ENCODE peak calls at places on chromosomes 12 and 14, in eight cellular contexts. One of them, this sample, is unnamed.

GRCh38 chr14:94977016-94977415 is 180.3 kb downstream of the DICER1 start:
- DNase-seq in stimulated activated CD4-positive, alpha-beta T cell treated with anti-CD3 and anti-CD28 coated beads, Interleukin-1b, Interleukin-23, amount 100 ng/mL, for 1 hour: no peak
- DNase-seq in NCI-H1092: no peak
- DNase-seq in nephron progenitor cell: no peak
- DNase-seq in lung: no peak
- DNase-seq in mesenteric fat pad: no peak
- DNase-seq in NAMALWA: no peak
- DNase-seq in Karpas-422: no peak
- DNase-seq in this sample: no peak

GRCh38 chr14:69643430-69644200 is 32.2 kb downstream of the SUSD6 start:
- DNase-seq in stimulated activated CD4-positive, alpha-beta T cell treated with anti-CD3 and anti-CD28 coated beads, Interleukin-1b, Interleukin-23, amount 100 ng/mL, for 1 hour: peak; percentile 52
- DNase-seq in NCI-H1092: peak; percentile 93
- DNase-seq in nephron progenitor cell: no peak
- DNase-seq in lung: peak; percentile 74
- DNase-seq in mesenteric fat pad: no peak
- DNase-seq in NAMALWA: no peak
- DNase-seq in Karpas-422: no peak
- DNase-seq in this sample: no peak

GRCh38 chr12:105319691-105320209 is 10.7 kb upstream of the C12orf75 start:
- DNase-seq in stimulated activated CD4-positive, alpha-beta T cell treated with anti-CD3 and anti-CD28 coated beads, Interleukin-1b, Interleukin-23, amount 100 ng/mL, for 1 hour: no peak
- DNase-seq in NCI-H1092: no peak
- DNase-seq in nephron progenitor cell: no peak
- DNase-seq in lung: no peak
- DNase-seq in mesenteric fat pad: no peak
- DNase-seq in NAMALWA: no peak
- DNase-seq in Karpas-422: peak; percentile 81
- DNase-seq in this sample: no peak

GRCh38 chr14:51219473-51220448 is 20.3 kb upstream of the TMX1 start:
- DNase-seq in stimulated activated CD4-positive, alpha-beta T cell treated with anti-CD3 and anti-CD28 coated beads, Interleukin-1b, Interleukin-23, amount 100 ng/mL, for 1 hour: no peak
- DNase-seq in NCI-H1092: no peak
- DNase-seq in nephron progenitor cell: no peak
- DNase-seq in lung: no peak
- DNase-seq in mesenteric fat pad: no peak
- DNase-seq in NAMALWA: peak; percentile 18
- DNase-seq in Karpas-422: peak; percentile 70
- DNase-seq in this sample: no peak

GRCh38 chr12:64990991-64991570 is 130.0 kb downstream of the WIF1 start:
- DNase-seq in stimulated activated CD4-positive, alpha-beta T cell treated with anti-CD3 and anti-CD28 coated beads, Interleukin-1b, Interleukin-23, amount 100 ng/mL, for 1 hour: no peak
- DNase-seq in NCI-H1092: no peak
- DNase-seq in nephron progenitor cell: no peak
- DNase-seq in lung: no peak
- DNase-seq in mesenteric fat pad: no peak
- DNase-seq in NAMALWA: no peak
- DNase-seq in Karpas-422: peak; percentile 16
- DNase-seq in this sample: no peak

GRCh38 chr14:50038398-50039119 is 77.8 kb downstream of the VCPKMT start:
- DNase-seq in stimulated activated CD4-positive, alpha-beta T cell treated with anti-CD3 and anti-CD28 coated beads, Interleukin-1b, Interleukin-23, amount 100 ng/mL, for 1 hour: no peak
- DNase-seq in NCI-H1092: no peak
- DNase-seq in nephron progenitor cell: no peak
- DNase-seq in lung: peak; percentile 42
- DNase-seq in mesenteric fat pad: no peak
- DNase-seq in NAMALWA: no peak
- DNase-seq in Karpas-422: no peak
- DNase-seq in this sample: no peak

GRCh38 chr12:119715268-119715620 is 47.3 kb downstream of the PRKAB1 start:
- DNase-seq in stimulated activated CD4-positive, alpha-beta T cell treated with anti-CD3 and anti-CD28 coated beads, Interleukin-1b, Interleukin-23, amount 100 ng/mL, for 1 hour: no peak
- DNase-seq in NCI-H1092: no peak
- DNase-seq in nephron progenitor cell: no peak
- DNase-seq in lung: no peak
- DNase-seq in mesenteric fat pad: no peak
- DNase-seq in NAMALWA: no peak
- DNase-seq in Karpas-422: no peak
- DNase-seq in this sample: no peak

GRCh38 chr14:76904740-76905569 is 78.7 kb downstream of the LRRC74A start:
- DNase-seq in stimulated activated CD4-positive, alpha-beta T cell treated with anti-CD3 and anti-CD28 coated beads, Interleukin-1b, Interleukin-23, amount 100 ng/mL, for 1 hour: peak; percentile 59
- DNase-seq in NCI-H1092: no peak
- DNase-seq in nephron progenitor cell: no peak
- DNase-seq in lung: peak; percentile 67
- DNase-seq in mesenteric fat pad: no peak
- DNase-seq in NAMALWA: peak; percentile 93
- DNase-seq in Karpas-422: peak; percentile 98
- DNase-seq in this sample: peak; percentile 70

GRCh38 chr14:36660736-36661505 is 739 bp upstream of the PAX9 start:
- DNase-seq in stimulated activated CD4-positive, alpha-beta T cell treated with anti-CD3 and anti-CD28 coated beads, Interleukin-1b, Interleukin-23, amount 100 ng/mL, for 1 hour: no peak
- DNase-seq in NCI-H1092: peak; percentile 45
- DNase-seq in nephron progenitor cell: peak; percentile 31
- DNase-seq in lung: no peak
- DNase-seq in mesenteric fat pad: no peak
- DNase-seq in NAMALWA: no peak
- DNase-seq in Karpas-422: no peak
- DNase-seq in this sample: no peak

GRCh38 chr12:17076335-17076734 is 470.4 kb upstream of the LMO3 start:
- DNase-seq in stimulated activated CD4-positive, alpha-beta T cell treated with anti-CD3 and anti-CD28 coated beads, Interleukin-1b, Interleukin-23, amount 100 ng/mL, for 1 hour: no peak
- DNase-seq in NCI-H1092: peak; percentile 56
- DNase-seq in nephron progenitor cell: no peak
- DNase-seq in lung: no peak
- DNase-seq in mesenteric fat pad: no peak
- DNase-seq in NAMALWA: no peak
- DNase-seq in Karpas-422: no peak
- DNase-seq in this sample: no peak

GRCh38 chr14:100416921-100417451 is 93.8 kb downstream of the SLC25A47 start:
- DNase-seq in stimulated activated CD4-positive, alpha-beta T cell treated with anti-CD3 and anti-CD28 coated beads, Interleukin-1b, Interleukin-23, amount 100 ng/mL, for 1 hour: no peak
- DNase-seq in NCI-H1092: no peak
- DNase-seq in nephron progenitor cell: no peak
- DNase-seq in lung: no peak
- DNase-seq in mesenteric fat pad: peak; percentile 86
- DNase-seq in NAMALWA: no peak
- DNase-seq in Karpas-422: no peak
- DNase-seq in this sample: no peak

GRCh38 chr14:76810953-76811400 is 1.7 kb downstream of the ANGEL1 start:
- DNase-seq in stimulated activated CD4-positive, alpha-beta T cell treated with anti-CD3 and anti-CD28 coated beads, Interleukin-1b, Interleukin-23, amount 100 ng/mL, for 1 hour: no peak
- DNase-seq in NCI-H1092: no peak
- DNase-seq in nephron progenitor cell: no peak
- DNase-seq in lung: no peak
- DNase-seq in mesenteric fat pad: no peak
- DNase-seq in NAMALWA: peak; percentile 66
- DNase-seq in Karpas-422: peak; percentile 75
- DNase-seq in this sample: no peak

GRCh38 chr12:95615735-95616134 is 64.5 kb upstream of the USP44 start:
- DNase-seq in stimulated activated CD4-positive, alpha-beta T cell treated with anti-CD3 and anti-CD28 coated beads, Interleukin-1b, Interleukin-23, amount 100 ng/mL, for 1 hour: no peak
- DNase-seq in NCI-H1092: no peak
- DNase-seq in nephron progenitor cell: no peak
- DNase-seq in lung: no peak
- DNase-seq in mesenteric fat pad: no peak
- DNase-seq in NAMALWA: no peak
- DNase-seq in Karpas-422: no peak
- DNase-seq in this sample: no peak

GRCh38 chr12:47277972-47278448 is 198.3 kb upstream of the AMIGO2 start:
- DNase-seq in stimulated activated CD4-positive, alpha-beta T cell treated with anti-CD3 and anti-CD28 coated beads, Interleukin-1b, Interleukin-23, amount 100 ng/mL, for 1 hour: no peak
- DNase-seq in NCI-H1092: no peak
- DNase-seq in nephron progenitor cell: no peak
- DNase-seq in lung: no peak
- DNase-seq in mesenteric fat pad: no peak
- DNase-seq in NAMALWA: no peak
- DNase-seq in Karpas-422: no peak
- DNase-seq in this sample: no peak

GRCh38 chr12:127293507-127294310 is 973.3 kb upstream of the TMEM132C start:
- DNase-seq in stimulated activated CD4-positive, alpha-beta T cell treated with anti-CD3 and anti-CD28 coated beads, Interleukin-1b, Interleukin-23, amount 100 ng/mL, for 1 hour: peak; percentile 16
- DNase-seq in NCI-H1092: peak; percentile 12
- DNase-seq in nephron progenitor cell: peak; percentile 76
- DNase-seq in lung: peak; percentile 42
- DNase-seq in mesenteric fat pad: peak; percentile 78
- DNase-seq in NAMALWA: peak; percentile 61
- DNase-seq in Karpas-422: peak; percentile 81
- DNase-seq in this sample: no peak

GRCh38 chr14:104724981-104725771 is 1.1 kb downstream of the ADSS1 start:
- DNase-seq in stimulated activated CD4-positive, alpha-beta T cell treated with anti-CD3 and anti-CD28 coated beads, Interleukin-1b, Interleukin-23, amount 100 ng/mL, for 1 hour: no peak
- DNase-seq in NCI-H1092: no peak
- DNase-seq in nephron progenitor cell: peak; percentile 63
- DNase-seq in lung: no peak
- DNase-seq in mesenteric fat pad: no peak
- DNase-seq in NAMALWA: no peak
- DNase-seq in Karpas-422: peak; percentile 65
- DNase-seq in this sample: no peak

GRCh38 chr12:124713436-124714082 is 146.1 kb upstream of the NCOR2 start:
- DNase-seq in stimulated activated CD4-positive, alpha-beta T cell treated with anti-CD3 and anti-CD28 coated beads, Interleukin-1b, Interleukin-23, amount 100 ng/mL, for 1 hour: peak; percentile 28
- DNase-seq in NCI-H1092: no peak
- DNase-seq in nephron progenitor cell: no peak
- DNase-seq in lung: peak; percentile 47
- DNase-seq in mesenteric fat pad: no peak
- DNase-seq in NAMALWA: peak; percentile 30
- DNase-seq in Karpas-422: peak; percentile 54
- DNase-seq in this sample: no peak

GRCh38 chr12:20264608-20265114 is 103.7 kb upstream of the PDE3A start:
- DNase-seq in stimulated activated CD4-positive, alpha-beta T cell treated with anti-CD3 and anti-CD28 coated beads, Interleukin-1b, Interleukin-23, amount 100 ng/mL, for 1 hour: no peak
- DNase-seq in NCI-H1092: no peak
- DNase-seq in nephron progenitor cell: no peak
- DNase-seq in lung: no peak
- DNase-seq in mesenteric fat pad: no peak
- DNase-seq in NAMALWA: no peak
- DNase-seq in Karpas-422: no peak
- DNase-seq in this sample: no peak

GRCh38 chr14:68199465-68200145 is 380.0 kb downstream of the RAD51B start:
- DNase-seq in stimulated activated CD4-positive, alpha-beta T cell treated with anti-CD3 and anti-CD28 coated beads, Interleukin-1b, Interleukin-23, amount 100 ng/mL, for 1 hour: no peak
- DNase-seq in NCI-H1092: no peak
- DNase-seq in nephron progenitor cell: peak; percentile 16
- DNase-seq in lung: no peak
- DNase-seq in mesenteric fat pad: no peak
- DNase-seq in NAMALWA: no peak
- DNase-seq in Karpas-422: no peak
- DNase-seq in this sample: no peak

GRCh38 chr12:113267621-113268020 is 46.4 kb downstream of the TPCN1 start:
- DNase-seq in stimulated activated CD4-positive, alpha-beta T cell treated with anti-CD3 and anti-CD28 coated beads, Interleukin-1b, Interleukin-23, amount 100 ng/mL, for 1 hour: no peak
- DNase-seq in NCI-H1092: no peak
- DNase-seq in nephron progenitor cell: no peak
- DNase-seq in lung: no peak
- DNase-seq in mesenteric fat pad: no peak
- DNase-seq in NAMALWA: no peak
- DNase-seq in Karpas-422: no peak
- DNase-seq in this sample: no peak

GRCh38 chr12:50041461-50041860 is 15.9 kb upstream of the ASIC1 start:
- DNase-seq in stimulated activated CD4-positive, alpha-beta T cell treated with anti-CD3 and anti-CD28 coated beads, Interleukin-1b, Interleukin-23, amount 100 ng/mL, for 1 hour: no peak
- DNase-seq in NCI-H1092: no peak
- DNase-seq in nephron progenitor cell: no peak
- DNase-seq in lung: no peak
- DNase-seq in mesenteric fat pad: no peak
- DNase-seq in NAMALWA: no peak
- DNase-seq in Karpas-422: no peak
- DNase-seq in this sample: no peak

GRCh38 chr14:66401447-66402095 is 84.6 kb upstream of the CCDC196 start:
- DNase-seq in stimulated activated CD4-positive, alpha-beta T cell treated with anti-CD3 and anti-CD28 coated beads, Interleukin-1b, Interleukin-23, amount 100 ng/mL, for 1 hour: no peak
- DNase-seq in NCI-H1092: no peak
- DNase-seq in nephron progenitor cell: no peak
- DNase-seq in lung: no peak
- DNase-seq in mesenteric fat pad: no peak
- DNase-seq in NAMALWA: no peak
- DNase-seq in Karpas-422: no peak
- DNase-seq in this sample: no peak

GRCh38 chr12:95607642-95608041 is 56.4 kb upstream of the USP44 start:
- DNase-seq in stimulated activated CD4-positive, alpha-beta T cell treated with anti-CD3 and anti-CD28 coated beads, Interleukin-1b, Interleukin-23, amount 100 ng/mL, for 1 hour: no peak
- DNase-seq in NCI-H1092: peak; percentile 67
- DNase-seq in nephron progenitor cell: no peak
- DNase-seq in lung: no peak
- DNase-seq in mesenteric fat pad: no peak
- DNase-seq in NAMALWA: no peak
- DNase-seq in Karpas-422: no peak
- DNase-seq in this sample: no peak

GRCh38 chr12:125889742-125890141 is 824.5 kb downstream of the AACS start:
- DNase-seq in stimulated activated CD4-positive, alpha-beta T cell treated with anti-CD3 and anti-CD28 coated beads, Interleukin-1b, Interleukin-23, amount 100 ng/mL, for 1 hour: no peak
- DNase-seq in NCI-H1092: no peak
- DNase-seq in nephron progenitor cell: no peak
- DNase-seq in lung: no peak
- DNase-seq in mesenteric fat pad: no peak
- DNase-seq in NAMALWA: no peak
- DNase-seq in Karpas-422: no peak
- DNase-seq in this sample: no peak

GRCh38 chr14:54564799-54565235 is 2.1 kb upstream of the SAMD4A start:
- DNase-seq in stimulated activated CD4-positive, alpha-beta T cell treated with anti-CD3 and anti-CD28 coated beads, Interleukin-1b, Interleukin-23, amount 100 ng/mL, for 1 hour: no peak
- DNase-seq in NCI-H1092: no peak
- DNase-seq in nephron progenitor cell: no peak
- DNase-seq in lung: no peak
- DNase-seq in mesenteric fat pad: no peak
- DNase-seq in NAMALWA: peak; percentile 25
- DNase-seq in Karpas-422: no peak
- DNase-seq in this sample: no peak

GRCh38 chr12:28507867-28508266 is 317.6 kb downstream of the CCDC91 start:
- DNase-seq in stimulated activated CD4-positive, alpha-beta T cell treated with anti-CD3 and anti-CD28 coated beads, Interleukin-1b, Interleukin-23, amount 100 ng/mL, for 1 hour: no peak
- DNase-seq in NCI-H1092: no peak
- DNase-seq in nephron progenitor cell: no peak
- DNase-seq in lung: no peak
- DNase-seq in mesenteric fat pad: no peak
- DNase-seq in NAMALWA: no peak
- DNase-seq in Karpas-422: no peak
- DNase-seq in this sample: no peak

GRCh38 chr12:131642101-131642540 is 68.8 kb upstream of the SFSWAP start:
- DNase-seq in stimulated activated CD4-positive, alpha-beta T cell treated with anti-CD3 and anti-CD28 coated beads, Interleukin-1b, Interleukin-23, amount 100 ng/mL, for 1 hour: no peak
- DNase-seq in NCI-H1092: no peak
- DNase-seq in nephron progenitor cell: no peak
- DNase-seq in lung: no peak
- DNase-seq in mesenteric fat pad: peak; percentile 84
- DNase-seq in NAMALWA: peak; percentile 62
- DNase-seq in Karpas-422: peak; percentile 72
- DNase-seq in this sample: no peak

GRCh38 chr12:125772403-125772802 is 707.2 kb downstream of the AACS start:
- DNase-seq in stimulated activated CD4-positive, alpha-beta T cell treated with anti-CD3 and anti-CD28 coated beads, Interleukin-1b, Interleukin-23, amount 100 ng/mL, for 1 hour: no peak
- DNase-seq in NCI-H1092: no peak
- DNase-seq in nephron progenitor cell: no peak
- DNase-seq in lung: no peak
- DNase-seq in mesenteric fat pad: no peak
- DNase-seq in NAMALWA: no peak
- DNase-seq in Karpas-422: no peak
- DNase-seq in this sample: no peak

GRCh38 chr12:96710127-96710745 is 196.8 kb upstream of the NEDD1 start:
- DNase-seq in stimulated activated CD4-positive, alpha-beta T cell treated with anti-CD3 and anti-CD28 coated beads, Interleukin-1b, Interleukin-23, amount 100 ng/mL, for 1 hour: no peak
- DNase-seq in NCI-H1092: peak; percentile 5
- DNase-seq in nephron progenitor cell: no peak
- DNase-seq in lung: no peak
- DNase-seq in mesenteric fat pad: no peak
- DNase-seq in NAMALWA: no peak
- DNase-seq in Karpas-422: peak; percentile 53
- DNase-seq in this sample: no peak

This sample was measured in memory B cell.